ENCODE peak calls at places on chromosome 16, in four cellular contexts. B is fibroblast of lung, O is HAP-1, W is adrenal gland. C is an unnamed sample.

GRCh38 chr16:66300037-66300436 is 66.5 kb upstream of the CDH5 start:
- DNase-seq in B (no peak), O (no peak), W (no peak), C (no peak)

GRCh38 chr16:28992496-28992895 is 7.6 kb downstream of the LAT start:
- DNase-seq in B (no peak), O (no peak), W (no peak), C (no peak)

GRCh38 chr16:23635958-23636357 is 5.2 kb downstream of the PALB2 start:
- DNase-seq in B (no peak), O (no peak), W (no peak), C (no peak)

GRCh38 chr16:1426734-1427451 is 4.0 kb upstream of the PERCC1 start:
- DNase-seq in B (no peak), O (no peak), W (no peak), C (no peak)

GRCh38 chr16:19223235-19223847 is 55.3 kb downstream of the SYT17 start:
- DNase-seq in B (no peak), O (peak; percentile 68), W (peak; percentile 34), C (peak; percentile 14)

GRCh38 chr16:878071-878784 is 77.7 kb upstream of the GNG13 start:
- DNase-seq in B (peak; percentile 62), O (no peak), W (no peak), C (peak; percentile 69)

GRCh38 chr16:61332461-61332860 is 703.8 kb downstream of the CDH8 start:
- DNase-seq in B (no peak), O (no peak), W (no peak), C (no peak)

GRCh38 chr16:51388516-51388951 is 237.5 kb upstream of the SALL1 start:
- DNase-seq in B (peak; percentile 15), O (peak; percentile 53), W (no peak), C (no peak)

GRCh38 chr16:3882531-3882930 is 2.0 kb upstream of the CREBBP start:
- DNase-seq in B (no peak), O (peak; percentile 73), W (no peak), C (no peak)

DNA sequence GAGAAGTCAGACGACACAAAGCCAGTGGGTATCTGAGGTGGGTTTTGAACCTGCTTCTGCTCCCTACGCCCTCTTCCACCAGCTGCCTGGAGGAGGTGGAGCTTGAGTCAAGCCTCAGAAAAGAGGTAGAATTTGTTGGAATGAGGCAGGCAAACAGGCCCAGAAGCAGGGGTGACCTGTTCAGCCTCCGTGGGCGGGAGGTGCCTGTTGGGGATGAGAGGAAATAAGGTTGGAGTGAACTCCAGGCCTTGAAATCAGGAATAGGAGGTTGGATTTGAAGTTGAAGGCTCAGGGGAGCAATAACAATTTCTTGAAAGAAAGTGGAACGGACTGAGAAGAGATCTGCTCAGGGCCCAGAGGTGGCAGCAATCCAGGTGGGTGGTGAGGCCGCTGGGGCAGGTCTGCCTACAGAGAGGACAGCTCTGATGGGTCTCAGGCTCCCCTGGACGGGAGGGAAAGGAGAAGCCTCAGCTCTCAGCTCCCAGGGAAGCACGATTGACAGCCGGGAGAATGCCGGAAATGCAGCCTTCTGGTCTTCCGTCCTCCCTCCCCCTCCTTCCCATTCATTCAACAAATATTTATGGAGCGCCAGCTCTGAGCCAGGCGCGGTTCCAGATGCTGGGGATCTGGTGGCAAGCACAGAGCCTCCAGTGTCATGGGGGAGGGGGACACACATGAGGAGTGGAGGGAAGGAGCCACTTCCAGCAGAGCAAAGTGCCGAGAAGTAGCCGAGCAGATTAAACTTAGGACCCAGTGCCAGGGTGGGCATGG is 61.9 kb upstream of the CIBAR2 start:
- DNase-seq in B (peak; percentile 91), O (peak; percentile 72), W (peak; percentile 82), C (no peak)
- H3K4me3 ChIP-seq in B (peak overlapping the region; percentile 16), O (peak overlapping the region; percentile 4), W (no peak overlapping the region), C (no peak overlapping the region)

DNA sequence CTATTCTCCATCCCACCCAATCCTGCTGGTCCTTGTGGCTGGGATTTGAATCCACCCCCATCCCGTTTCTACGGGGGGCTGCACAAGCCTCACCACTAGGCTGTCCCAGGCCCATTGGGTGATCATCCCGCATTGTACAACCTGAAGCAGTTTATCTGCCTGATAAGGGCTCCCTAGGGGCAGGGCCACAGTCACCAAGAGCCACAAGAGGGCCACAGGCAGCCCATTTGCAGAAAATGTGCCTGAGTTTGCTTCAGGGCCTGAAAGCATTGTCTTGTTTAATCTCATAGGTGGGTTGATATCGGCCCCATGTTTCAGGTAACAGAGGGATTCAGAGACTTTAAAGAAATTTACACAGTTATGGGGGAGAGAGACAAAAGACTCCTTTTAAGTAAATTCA is 245.0 kb downstream of the CPPED1 start:
- DNase-seq in B (no peak), O (no peak), W (no peak), C (no peak)
- H3K4me3 ChIP-seq in B (no peak overlapping the region), O (no peak overlapping the region), W (no peak overlapping the region), C (no peak overlapping the region)

DNA sequence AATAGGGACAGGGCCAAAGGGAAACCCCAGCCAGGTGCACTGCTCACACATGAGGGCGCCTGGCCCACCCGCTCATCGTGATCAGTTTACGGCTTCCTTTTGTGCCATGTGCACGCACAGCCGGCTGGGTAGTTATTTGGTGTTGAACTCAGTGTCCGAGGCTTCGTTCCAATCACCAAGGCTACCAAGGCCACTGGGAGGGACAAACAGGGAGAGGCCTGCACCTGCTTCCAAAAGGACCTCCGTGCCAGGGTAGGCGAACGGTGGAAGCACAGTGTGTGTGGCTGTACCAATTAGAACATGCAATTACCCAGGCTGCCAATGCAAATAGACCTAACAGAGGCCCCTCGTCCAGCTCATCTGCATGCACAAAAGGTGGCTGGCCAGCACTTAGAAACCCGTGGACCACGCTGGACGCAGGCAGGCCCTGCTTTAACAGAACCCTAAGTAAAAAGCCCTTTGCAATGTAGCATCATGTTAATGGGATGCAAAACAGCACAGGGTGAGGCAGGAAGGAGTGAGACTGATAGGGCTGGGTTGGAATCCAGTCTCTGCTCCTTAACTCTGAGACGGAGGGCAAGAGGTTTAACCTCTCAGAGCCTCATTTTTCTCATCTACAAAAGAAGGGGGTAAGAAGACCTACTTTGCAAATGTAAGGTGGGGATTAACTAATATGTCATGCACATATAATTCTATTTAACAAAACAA is 204.0 kb downstream of the XYLT1 start:
- DNase-seq in B (no peak), O (no peak), W (peak; percentile 93), C (no peak)
- H3K4me3 ChIP-seq in B (no peak overlapping the region), O (no peak overlapping the region), W (no peak overlapping the region), C (no peak overlapping the region)

DNA sequence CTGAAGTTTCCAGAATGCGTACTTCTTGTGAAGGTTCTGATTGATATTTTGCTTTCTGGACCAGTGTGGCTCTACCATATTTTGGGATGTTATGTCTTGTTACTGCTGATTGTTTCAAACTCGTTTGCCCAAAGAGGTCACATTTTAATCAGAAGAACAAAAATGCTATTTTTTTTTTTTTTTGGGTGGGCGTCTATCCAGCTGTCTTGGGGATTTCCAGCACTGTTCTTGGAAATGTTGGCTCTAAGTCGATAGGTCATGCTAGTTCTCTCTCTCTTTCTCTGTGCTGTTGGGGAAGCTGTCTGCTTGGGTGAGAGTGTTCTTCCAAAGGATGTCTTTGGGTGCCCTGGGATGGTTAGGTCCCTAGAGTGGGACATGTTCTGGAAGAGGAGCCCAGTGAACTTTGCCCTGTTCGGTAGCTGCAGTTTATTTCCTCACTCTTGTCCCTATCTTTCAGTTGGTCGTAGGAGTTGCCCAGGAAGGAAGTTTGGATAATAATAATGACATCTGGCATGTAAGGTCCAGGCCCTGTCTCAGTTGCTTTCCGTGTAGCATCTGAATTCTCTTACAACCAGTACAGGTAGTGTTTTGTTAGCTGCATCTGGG is 2.9 kb downstream of the IRF8 start:
- DNase-seq in B (no peak), O (no peak), W (no peak), C (no peak)
- H3K4me3 ChIP-seq in B (no peak overlapping the region), O (no peak overlapping the region), W (no peak overlapping the region), C (no peak overlapping the region)